ENCODE peak calls at places on chromosomes 7 and 10, in six cellular contexts. V is heart left ventricle; O is left lung; X is psoas muscle; F is upper lobe of right lung; N is CD8-positive, alpha-beta T cell. A is an unnamed sample.

GRCh38 chr7:106610996-106611886 is 49.7 kb downstream of the CCDC71L start:
- DNase-seq in V (no peak), O (no peak), X (no peak), F (no peak), N (no peak), A (no peak)

GRCh38 chr10:51314079-51314835 is 240.0 kb downstream of the PRKG1 start:
- DNase-seq in V (no peak), O (no peak), X (no peak), F (no peak), N (no peak), A (no peak)

GRCh38 chr7:87599336-87599735 is 1.3 kb downstream of the ABCB1 start:
- DNase-seq in V (peak), O (no peak), X (no peak), F (no peak), N (peak), A (no peak)

GRCh38 chr10:58796242-58796641 is 283.6 kb downstream of the BICC1 start:
- DNase-seq in V (no peak), O (no peak), X (no peak), F (no peak), N (no peak), A (no peak)

GRCh38 chr7:49596701-49597491 is 176.5 kb upstream of the VWC2 start:
- DNase-seq in V (no peak), O (no peak), X (no peak), F (no peak), N (no peak), A (no peak)

GRCh38 chr10:72353963-72354355 is 760 bp downstream of the DNAJB12 start:
- DNase-seq in V (peak), O (no peak), X (peak), F (peak), N (no peak), A (peak)

GRCh38 chr10:70354566-70355233 is 27.7 kb downstream of the LRRC20 start:
- DNase-seq in V (no peak), O (no peak), X (no peak), F (no peak), N (no peak), A (no peak)

GRCh38 chr10:112775892-112776679 is 174.0 kb upstream of the TCF7L2 start:
- DNase-seq in V (no peak), O (no peak), X (no peak), F (no peak), N (no peak), A (no peak)

GRCh38 chr7:128409435-128410091 is at the start of gene IMPDH1:
- DNase-seq in V (peak), O (peak), X (peak), F (peak), N (peak), A (peak)

GRCh38 chr10:11403116-11403515 is 208.3 kb downstream of the USP6NL start:
- DNase-seq in V (no peak), O (no peak), X (no peak), F (no peak), N (peak), A (no peak)

GRCh38 chr10:3064423-3064822 is 2.9 kb upstream of the PFKP start:
- DNase-seq in V (no peak), O (no peak), X (no peak), F (no peak), N (no peak), A (no peak)

GRCh38 chr10:17872191-17873091 is 63.3 kb downstream of the MRC1 start:
- DNase-seq in V (no peak), O (no peak), X (no peak), F (no peak), N (no peak), A (no peak)

GRCh38 chr10:122504551-122504950 is 43.2 kb downstream of the HTRA1 start:
- DNase-seq in V (peak), O (peak), X (peak), F (peak), N (no peak), A (peak)

GRCh38 chr10:16626697-16627096 is 105.0 kb upstream of the C1QL3 start:
- DNase-seq in V (no peak), O (no peak), X (no peak), F (no peak), N (no peak), A (no peak)

GRCh38 chr7:137886266-137886665 is 39.5 kb upstream of the DGKI start:
- DNase-seq in V (no peak), O (no peak), X (no peak), F (no peak), N (no peak), A (no peak)
- H3K27ac ChIP-seq in V (no peak), O (no peak), X (no peak), F (no peak), N (no peak), A (no peak)

GRCh38 chr10:119283387-119283786 is 76.0 kb downstream of the GRK5 start:
- DNase-seq in V (no peak), O (no peak), X (peak), F (no peak), N (no peak), A (peak)

GRCh38 chr10:119282446-119282845 is 75.1 kb downstream of the GRK5 start:
- DNase-seq in V (no peak), O (no peak), X (no peak), F (no peak), N (no peak), A (no peak)

GRCh38 chr10:119284679-119285096 is 77.3 kb downstream of the GRK5 start:
- DNase-seq in V (no peak), O (no peak), X (peak), F (no peak), N (no peak), A (peak)

GRCh38 chr10:119285495-119286267 is 78.3 kb downstream of the GRK5 start:
- DNase-seq in V (no peak), O (no peak), X (no peak), F (no peak), N (no peak), A (no peak)

GRCh38 chr10:119283818-119284217 is 76.4 kb downstream of the GRK5 start:
- DNase-seq in V (no peak), O (no peak), X (no peak), F (no peak), N (no peak), A (no peak)
- H3K27ac ChIP-seq in V (no peak), O (peak), X (no peak), F (no peak), N (no peak), A (peak)

GRCh38 chr10:87093461-87094372 is 926 bp downstream of the GLUD1 start:
- DNase-seq in V (peak), O (peak), X (peak), F (peak), N (peak), A (peak)
- H3K27ac ChIP-seq in V (peak), O (peak), X (peak), F (peak), N (peak), A (peak)

GRCh38 chr10:101892782-101893391 is 49.3 kb upstream of the KCNIP2 start:
- DNase-seq in V (no peak), O (no peak), X (no peak), F (no peak), N (no peak), A (no peak)

GRCh38 chr10:101887762-101888161 is 44.2 kb upstream of the KCNIP2 start:
- DNase-seq in V (no peak), O (no peak), X (no peak), F (no peak), N (no peak), A (no peak)

GRCh38 chr10:101889256-101890210 is 45.9 kb upstream of the KCNIP2 start:
- DNase-seq in V (peak), O (peak), X (peak), F (peak), N (peak), A (peak)

GRCh38 chr10:101886521-101887312 is 43.1 kb upstream of the KCNIP2 start:
- DNase-seq in V (no peak), O (no peak), X (no peak), F (no peak), N (no peak), A (no peak)

DNA sequence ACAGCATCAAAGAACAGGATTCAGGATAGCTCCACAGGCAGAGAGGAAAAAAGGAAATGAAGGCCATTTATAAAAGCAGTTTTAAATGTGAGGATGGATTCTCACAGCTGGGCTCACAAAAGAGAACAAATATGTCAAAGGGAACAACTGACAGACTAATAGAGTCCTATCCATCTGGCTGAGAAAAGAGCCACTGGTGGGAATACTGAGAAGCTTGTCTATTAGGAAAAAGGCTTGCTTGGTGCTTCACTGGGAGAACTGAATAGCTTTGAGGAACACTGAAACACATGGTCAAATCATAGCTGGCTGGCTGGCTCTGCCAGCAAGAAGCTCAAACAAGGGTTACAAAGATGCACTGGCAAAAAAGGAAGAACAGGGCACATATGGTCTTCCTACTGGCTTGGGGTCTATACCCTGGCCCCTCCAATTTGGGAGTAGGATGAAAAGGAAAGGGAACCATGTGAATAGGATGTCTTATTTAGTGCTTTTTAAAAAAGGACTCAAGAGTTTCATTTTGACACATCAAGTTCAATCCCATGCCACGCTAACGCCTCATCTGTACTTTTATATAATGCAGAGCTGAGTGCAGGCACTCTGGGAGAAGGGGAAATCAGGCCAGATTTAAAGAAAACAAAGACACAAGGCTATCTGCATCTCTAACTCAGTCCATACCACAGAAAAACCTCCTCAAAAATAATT is 44.8 kb upstream of the KCNIP2 start:
- DNase-seq in V (no peak), O (no peak), X (no peak), F (no peak), N (no peak), A (no peak)
- H3K27ac ChIP-seq in V (peak), O (no peak), X (no peak), F (no peak), N (no peak), A (no peak)

GRCh38 chr7:30775992-30776391 is 4.8 kb downstream of the MINDY4 start:
- DNase-seq in V (no peak), O (no peak), X (no peak), F (no peak), N (no peak), A (no peak)

GRCh38 chr7:30772984-30773383 is 1.8 kb downstream of the MINDY4 start:
- DNase-seq in V (no peak), O (no peak), X (no peak), F (no peak), N (no peak), A (no peak)

GRCh38 chr7:30771859-30772429 is 727 bp downstream of the MINDY4 start:
- DNase-seq in V (no peak), O (no peak), X (no peak), F (no peak), N (no peak), A (no peak)

GRCh38 chr7:30776971-30777370 is 5.8 kb downstream of the MINDY4 start:
- DNase-seq in V (no peak), O (no peak), X (no peak), F (no peak), N (no peak), A (no peak)

GRCh38 chr7:30770936-30771858 is at the start of gene MINDY4:
- DNase-seq in V (peak), O (peak), X (peak), F (peak), N (peak), A (peak)
- H3K27ac ChIP-seq in V (peak), O (peak), X (peak), F (peak), N (peak), A (peak)

GRCh38 chr10:86110156-86110786 is 256.3 kb downstream of the GRID1 start:
- DNase-seq in V (no peak), O (no peak), X (no peak), F (no peak), N (no peak), A (no peak)
- H3K27ac ChIP-seq in V (no peak), O (no peak), X (no peak), F (no peak), N (no peak), A (no peak)

DNA sequence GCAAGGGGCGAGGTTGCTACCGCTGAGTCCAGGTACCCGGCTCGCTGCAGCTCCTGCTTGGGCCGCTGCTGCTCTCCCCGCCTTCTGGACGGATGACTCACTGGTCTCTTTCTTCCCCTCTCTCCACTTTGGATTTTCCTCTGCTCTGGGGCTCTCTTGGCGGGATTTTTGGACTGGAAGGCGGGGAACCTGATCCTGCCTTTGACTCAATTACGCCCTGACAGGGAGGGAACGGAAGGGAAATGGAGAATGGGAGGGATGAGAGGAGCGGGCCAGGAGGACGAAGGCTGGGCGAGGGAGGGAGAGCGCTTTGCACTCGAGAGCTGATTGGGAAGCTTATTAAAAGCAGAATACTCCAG is at the start of gene PTN:
- DNase-seq in V (peak), O (no peak), X (no peak), F (no peak), N (no peak), A (no peak)
- H3K27ac ChIP-seq in V (no peak), O (no peak), X (no peak), F (no peak), N (no peak), A (no peak)

GRCh38 chr7:153006911-153007310 is 247.4 kb downstream of the ACTR3B start:
- DNase-seq in V (no peak), O (no peak), X (no peak), F (no peak), N (no peak), A (no peak)
- H3K27ac ChIP-seq in V (no peak), O (no peak), X (no peak), F (no peak), N (no peak), A (no peak)

DNA sequence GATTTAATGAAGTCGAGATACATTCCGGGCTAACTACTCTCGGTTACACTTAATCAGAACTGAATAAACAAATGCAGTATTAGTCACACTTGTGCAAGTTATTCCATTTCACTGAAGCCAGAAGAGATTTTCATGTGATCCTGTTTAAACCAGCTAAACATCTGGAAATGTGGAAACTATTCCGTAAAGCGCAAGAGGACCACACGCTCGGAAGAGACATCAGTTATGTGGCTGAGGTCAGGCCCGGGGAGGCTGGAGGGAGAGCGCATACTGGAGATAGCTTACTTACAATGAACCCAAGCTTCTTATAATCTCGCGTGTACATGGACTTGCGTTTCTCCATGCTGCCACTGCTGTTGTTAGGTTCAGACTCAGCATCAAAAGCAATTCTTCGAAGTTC is 237.6 kb downstream of the ELMO1 start:
- DNase-seq in V (no peak), O (peak), X (peak), F (no peak), N (no peak), A (peak)
- H3K27ac ChIP-seq in V (peak), O (peak), X (peak), F (peak), N (no peak), A (peak)

A was measured in gastrocnemius medialis.